ENCODE peak calls at places on chromosomes 1 and 21, in nine cellular contexts. One of them, this sample, is unnamed.

GRCh38 chr1:203017061-203017460 is 9.2 kb upstream of the PPFIA4 start:
- DNase-seq in esophagus muscularis mucosa: no peak
- DNase-seq in A549: no peak
- DNase-seq in uterus: no peak
- DNase-seq in HCT116: no peak
- DNase-seq in heart left ventricle: no peak
- DNase-seq in transverse colon: no peak
- DNase-seq in lower leg skin: no peak
- DNase-seq in suprapubic skin: no peak
- DNase-seq in this sample: no peak

GRCh38 chr1:195766709-195767108 is 841.5 kb downstream of the KCNT2 start:
- DNase-seq in esophagus muscularis mucosa: no peak
- DNase-seq in A549: no peak
- DNase-seq in uterus: no peak
- DNase-seq in HCT116: no peak
- DNase-seq in heart left ventricle: no peak
- DNase-seq in transverse colon: no peak
- DNase-seq in lower leg skin: no peak
- DNase-seq in suprapubic skin: no peak
- DNase-seq in this sample: no peak

GRCh38 chr1:18452550-18452949 is 28.2 kb upstream of the KLHDC7A start:
- DNase-seq in esophagus muscularis mucosa: no peak
- DNase-seq in A549: peak
- DNase-seq in uterus: no peak
- DNase-seq in HCT116: peak
- DNase-seq in heart left ventricle: no peak
- DNase-seq in transverse colon: no peak
- DNase-seq in lower leg skin: no peak
- DNase-seq in suprapubic skin: no peak
- DNase-seq in this sample: no peak

GRCh38 chr1:220457982-220458381 is 70.0 kb upstream of the MARK1 start:
- DNase-seq in esophagus muscularis mucosa: peak
- DNase-seq in A549: no peak
- DNase-seq in uterus: no peak
- DNase-seq in HCT116: no peak
- DNase-seq in heart left ventricle: no peak
- DNase-seq in transverse colon: no peak
- DNase-seq in lower leg skin: no peak
- DNase-seq in suprapubic skin: no peak
- DNase-seq in this sample: no peak

GRCh38 chr1:14255711-14256110 is 342.8 kb upstream of the KAZN start:
- DNase-seq in esophagus muscularis mucosa: no peak
- DNase-seq in A549: no peak
- DNase-seq in uterus: no peak
- DNase-seq in HCT116: no peak
- DNase-seq in heart left ventricle: no peak
- DNase-seq in transverse colon: no peak
- DNase-seq in lower leg skin: no peak
- DNase-seq in suprapubic skin: no peak
- DNase-seq in this sample: no peak

GRCh38 chr21:25934130-25934529 is 199.4 kb downstream of the GABPA start:
- DNase-seq in esophagus muscularis mucosa: no peak
- DNase-seq in A549: no peak
- DNase-seq in uterus: no peak
- DNase-seq in HCT116: no peak
- DNase-seq in heart left ventricle: no peak
- DNase-seq in transverse colon: no peak
- DNase-seq in lower leg skin: no peak
- DNase-seq in suprapubic skin: no peak
- DNase-seq in this sample: no peak

GRCh38 chr21:39048064-39048463 is 135.2 kb downstream of the PSMG1 start:
- DNase-seq in esophagus muscularis mucosa: no peak
- DNase-seq in A549: peak
- DNase-seq in uterus: no peak
- DNase-seq in HCT116: no peak
- DNase-seq in heart left ventricle: peak
- DNase-seq in transverse colon: peak
- DNase-seq in lower leg skin: peak
- DNase-seq in suprapubic skin: no peak
- DNase-seq in this sample: no peak

GRCh38 chr1:58584082-58584895 is 7.2 kb upstream of the TACSTD2 start:
- DNase-seq in esophagus muscularis mucosa: no peak
- DNase-seq in A549: peak
- DNase-seq in uterus: peak
- DNase-seq in HCT116: peak
- DNase-seq in heart left ventricle: peak
- DNase-seq in transverse colon: peak
- DNase-seq in lower leg skin: no peak
- DNase-seq in suprapubic skin: peak
- DNase-seq in this sample: peak

GRCh38 chr1:50521703-50522102 is 98.5 kb upstream of the DMRTA2 start:
- DNase-seq in esophagus muscularis mucosa: no peak
- DNase-seq in A549: no peak
- DNase-seq in uterus: no peak
- DNase-seq in HCT116: no peak
- DNase-seq in heart left ventricle: no peak
- DNase-seq in transverse colon: no peak
- DNase-seq in lower leg skin: no peak
- DNase-seq in suprapubic skin: no peak
- DNase-seq in this sample: no peak

GRCh38 chr1:108661030-108661609 is at the start of gene HENMT1:
- DNase-seq in esophagus muscularis mucosa: peak
- DNase-seq in A549: peak
- DNase-seq in uterus: peak
- DNase-seq in HCT116: no peak
- DNase-seq in heart left ventricle: peak
- DNase-seq in transverse colon: peak
- DNase-seq in lower leg skin: peak
- DNase-seq in suprapubic skin: peak
- DNase-seq in this sample: peak

GRCh38 chr1:157042852-157043251 is 2.7 kb downstream of the ARHGEF11 start:
- DNase-seq in esophagus muscularis mucosa: no peak
- DNase-seq in A549: no peak
- DNase-seq in uterus: no peak
- DNase-seq in HCT116: no peak
- DNase-seq in heart left ventricle: no peak
- DNase-seq in transverse colon: no peak
- DNase-seq in lower leg skin: no peak
- DNase-seq in suprapubic skin: no peak
- DNase-seq in this sample: no peak

GRCh38 chr1:65002508-65003315 is 36.4 kb upstream of the JAK1 start:
- DNase-seq in esophagus muscularis mucosa: peak
- DNase-seq in A549: peak
- DNase-seq in uterus: peak
- DNase-seq in HCT116: peak
- DNase-seq in heart left ventricle: peak
- DNase-seq in transverse colon: peak
- DNase-seq in lower leg skin: peak
- DNase-seq in suprapubic skin: peak
- DNase-seq in this sample: peak
- TF ChIP-seq POLR2A in esophagus muscularis mucosa: no peak
- TF ChIP-seq POLR2A in A549: peak
- TF ChIP-seq POLR2A in uterus: peak
- TF ChIP-seq POLR2A in HCT116: no peak
- TF ChIP-seq POLR2A in heart left ventricle: no peak
- TF ChIP-seq POLR2A in transverse colon: peak
- TF ChIP-seq POLR2A in lower leg skin: no peak
- TF ChIP-seq POLR2A in suprapubic skin: peak
- TF ChIP-seq POLR2A in this sample: no peak

DNA sequence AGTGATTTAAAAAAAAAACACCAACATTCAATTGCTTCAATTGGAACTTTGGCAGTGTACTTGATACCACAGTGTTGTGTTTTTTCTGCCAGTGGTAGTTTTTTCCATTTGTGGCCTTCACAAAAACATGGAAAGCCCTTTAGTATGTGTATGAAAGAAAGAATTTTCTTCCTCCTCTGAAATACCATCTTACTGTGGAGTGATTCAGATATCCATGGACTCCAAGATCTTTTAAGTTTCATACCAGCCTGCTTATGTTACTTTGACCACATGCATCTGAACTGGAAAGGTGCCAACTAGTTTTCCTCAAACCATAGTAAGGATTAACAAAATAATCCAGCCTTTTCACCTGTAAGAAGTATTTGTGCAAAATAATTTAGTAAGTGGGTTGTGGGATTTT is 3.4 kb downstream of the PPP2R5A start:
- DNase-seq in esophagus muscularis mucosa: no peak
- DNase-seq in A549: no peak
- DNase-seq in uterus: no peak
- DNase-seq in HCT116: no peak
- DNase-seq in heart left ventricle: no peak
- DNase-seq in transverse colon: no peak
- DNase-seq in lower leg skin: no peak
- DNase-seq in suprapubic skin: no peak
- DNase-seq in this sample: no peak
- H3K4me3 ChIP-seq in esophagus muscularis mucosa: peak
- H3K4me3 ChIP-seq in A549: no peak
- H3K4me3 ChIP-seq in uterus: no peak
- H3K4me3 ChIP-seq in HCT116: no peak
- H3K4me3 ChIP-seq in heart left ventricle: peak
- H3K4me3 ChIP-seq in transverse colon: no peak
- H3K4me3 ChIP-seq in lower leg skin: no peak
- H3K4me3 ChIP-seq in suprapubic skin: peak
- H3K4me3 ChIP-seq in this sample: peak

GRCh38 chr1:101238681-101239094 is 1.9 kb downstream of the S1PR1 start:
- DNase-seq in esophagus muscularis mucosa: peak
- DNase-seq in A549: peak
- DNase-seq in uterus: peak
- DNase-seq in HCT116: peak
- DNase-seq in heart left ventricle: peak
- DNase-seq in transverse colon: peak
- DNase-seq in lower leg skin: peak
- DNase-seq in suprapubic skin: peak
- DNase-seq in this sample: peak
- TF ChIP-seq POLR2A in esophagus muscularis mucosa: no peak
- TF ChIP-seq POLR2A in A549: no peak
- TF ChIP-seq POLR2A in uterus: peak
- TF ChIP-seq POLR2A in HCT116: no peak
- TF ChIP-seq POLR2A in heart left ventricle: no peak
- TF ChIP-seq POLR2A in transverse colon: no peak
- TF ChIP-seq POLR2A in lower leg skin: no peak
- TF ChIP-seq POLR2A in suprapubic skin: no peak
- TF ChIP-seq POLR2A in this sample: no peak

DNA sequence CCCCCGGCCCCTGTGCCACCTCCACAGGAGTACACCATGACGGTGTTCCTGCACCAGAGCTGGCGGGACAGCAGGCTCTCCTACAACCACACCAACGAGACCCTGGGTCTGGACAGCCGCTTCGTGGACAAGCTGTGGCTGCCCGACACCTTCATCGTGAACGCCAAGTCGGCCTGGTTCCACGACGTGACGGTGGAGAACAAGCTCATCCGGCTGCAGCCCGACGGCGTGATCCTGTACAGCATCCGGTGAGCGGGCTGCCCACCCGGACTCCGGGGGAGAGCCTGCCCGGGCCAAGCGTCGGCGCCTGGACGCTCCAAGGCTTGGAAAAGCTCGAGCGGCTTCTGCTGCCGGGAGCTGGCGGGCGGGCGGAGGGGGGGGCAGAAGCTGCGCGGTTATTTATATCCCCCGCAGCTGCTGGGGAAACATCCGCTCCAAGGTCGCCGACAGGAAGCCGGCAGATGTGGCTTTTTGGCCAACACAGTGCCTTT is 6.4 kb downstream of the GABRD start:
- DNase-seq in esophagus muscularis mucosa: no peak
- DNase-seq in A549: no peak
- DNase-seq in uterus: peak
- DNase-seq in HCT116: no peak
- DNase-seq in heart left ventricle: peak
- DNase-seq in transverse colon: peak
- DNase-seq in lower leg skin: no peak
- DNase-seq in suprapubic skin: no peak
- DNase-seq in this sample: no peak
- H3K4me3 ChIP-seq in esophagus muscularis mucosa: no peak
- H3K4me3 ChIP-seq in A549: no peak
- H3K4me3 ChIP-seq in uterus: no peak
- H3K4me3 ChIP-seq in HCT116: no peak
- H3K4me3 ChIP-seq in heart left ventricle: peak
- H3K4me3 ChIP-seq in transverse colon: no peak
- H3K4me3 ChIP-seq in lower leg skin: no peak
- H3K4me3 ChIP-seq in suprapubic skin: no peak
- H3K4me3 ChIP-seq in this sample: no peak